ENCODE peak calls at places on chromosomes 2 and 18, in five cellular contexts. C is adrenal gland; Z is naive thymus-derived CD4-positive, alpha-beta T cell; V is pancreas; E is gastrocnemius medialis. B is an unnamed sample.

GRCh38 chr2:229901819-229902218 is 20.0 kb downstream of the TRIP12 start:
- DNase-seq in C (peak; percentile 56), Z (no peak), V (no peak), E (no peak), B (no peak)

GRCh38 chr2:65396348-65397026 is 35.9 kb downstream of the SPRED2 start:
- DNase-seq in C (no peak), Z (no peak), V (no peak), E (no peak), B (no peak)

GRCh38 chr2:42522035-42522434 is 28.3 kb upstream of the KCNG3 start:
- DNase-seq in C (no peak), Z (no peak), V (no peak), E (no peak), B (no peak)

GRCh38 chr2:238699307-238700121 is 148.4 kb upstream of the TWIST2 start:
- DNase-seq in C (no peak), Z (no peak), V (no peak), E (no peak), B (no peak)

GRCh38 chr2:126793885-126794613 is 104.6 kb upstream of the TEX51 start:
- DNase-seq in C (no peak), Z (no peak), V (no peak), E (no peak), B (no peak)

GRCh38 chr2:50582164-50582563 is 449.8 kb downstream of the NRXN1 start:
- DNase-seq in C (no peak), Z (no peak), V (peak; percentile 26), E (no peak), B (no peak)

GRCh38 chr2:68709421-68709911 is 25.1 kb upstream of the ARHGAP25 start:
- DNase-seq in C (no peak), Z (peak; percentile 14), V (no peak), E (no peak), B (no peak)

GRCh38 chr2:10303174-10303633 is 500 bp downstream of the HPCAL1 start:
- DNase-seq in C (peak; percentile 43), Z (no peak), V (no peak), E (no peak), B (no peak)

GRCh38 chr2:188798159-188798558 is 176.0 kb upstream of the COL3A1 start:
- DNase-seq in C (no peak), Z (no peak), V (no peak), E (no peak), B (no peak)

GRCh38 chr18:49967171-49967570 is 153.8 kb upstream of the ACAA2 start:
- DNase-seq in C (no peak), Z (no peak), V (no peak), E (no peak), B (no peak)

GRCh38 chr2:216115224-216115582 is 6.1 kb downstream of the XRCC5 start:
- DNase-seq in C (no peak), Z (no peak), V (no peak), E (no peak), B (no peak)
- H3K4me1 ChIP-seq in C (peaks cover 18% of the 10 kb centered on the region), Z (peaks cover 32% of the 10 kb centered on the region), V (peaks cover 30% of the 10 kb centered on the region), E (peaks cover 31% of the 10 kb centered on the region), B (peaks cover 28% of the 10 kb centered on the region)

GRCh38 chr2:120786559-120786960 is 50.9 kb downstream of the GLI2 start:
- DNase-seq in C (no peak), Z (no peak), V (no peak), E (no peak), B (no peak)
- H3K4me1 ChIP-seq in C (peaks cover 7% of the 10 kb centered on the region), Z (no peaks in the 10 kb centered on the region), V (no peaks in the 10 kb centered on the region), E (peaks cover 18% of the 10 kb centered on the region), B (peaks cover 5% of the 10 kb centered on the region)

GRCh38 chr2:20139828-20140227 is 85.1 kb downstream of the SDC1 start:
- DNase-seq in C (no peak), Z (no peak), V (no peak), E (no peak), B (no peak)
- H3K4me1 ChIP-seq in C (no peaks in the 10 kb centered on the region), Z (no peaks in the 10 kb centered on the region), V (no peaks in the 10 kb centered on the region), E (no peaks in the 10 kb centered on the region), B (no peaks in the 10 kb centered on the region)

DNA sequence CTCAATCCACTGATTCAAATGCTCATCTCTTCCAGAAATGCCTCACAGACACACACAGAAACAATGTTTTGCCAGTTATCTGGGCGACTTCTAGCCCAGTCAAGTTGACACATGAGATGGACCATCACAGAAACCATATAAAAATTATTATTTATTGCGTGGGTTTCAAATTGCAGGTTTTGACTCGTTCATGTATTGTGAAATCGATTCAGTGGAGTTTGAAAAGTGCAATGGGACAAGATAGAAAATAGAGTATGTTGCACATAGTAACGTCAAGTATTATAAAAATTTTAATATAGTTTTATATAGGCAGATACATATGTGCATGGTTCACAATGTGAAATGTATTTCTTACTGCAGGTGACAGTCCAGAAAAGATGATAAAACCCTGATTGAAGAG is 100.8 kb downstream of the MRPS9 start:
- DNase-seq in C (no peak), Z (no peak), V (no peak), E (no peak), B (no peak)
- H3K4me1 ChIP-seq in C (no peaks in the 10 kb centered on the region), Z (no peaks in the 10 kb centered on the region), V (no peaks in the 10 kb centered on the region), E (peaks cover 3% of the 10 kb centered on the region), B (no peaks in the 10 kb centered on the region)